ENCODE peak calls at places on chromosomes 3 and 15, in eight cellular contexts. L, J, I, Z, M, Y, V and F are unnamed samples.

GRCh38 chr3:43737001-43737440 is 46.3 kb downstream of the ABHD5 start:
- DNase-seq in V (no peak), Z (no peak), Y (no peak), I (no peak), L (no peak), M (no peak), J (no peak), F (no peak)

GRCh38 chr3:108223928-108224327 is 1.7 kb upstream of the IFT57 start:
- DNase-seq in M (no peak), J (no peak), Z (no peak), V (no peak), Y (no peak), I (peak; percentile 77), L (no peak), F (no peak)

GRCh38 chr3:156674911-156675743 is 737 bp downstream of the TIPARP start:
- DNase-seq in I (peak; percentile 70), Z (peak; percentile 86), V (no peak), L (no peak), M (peak; percentile 28), Y (peak; percentile 81), J (no peak), F (peak; percentile 73)

GRCh38 chr3:168047190-168047795 is 48.4 kb downstream of the GOLIM4 start:
- DNase-seq in J (peak; percentile 62), I (peak; percentile 88), M (no peak), L (peak; percentile 86), Y (no peak), V (peak; percentile 33), Z (no peak), F (no peak)

GRCh38 chr3:195394024-195394423 is 48.8 kb downstream of the ACAP2 start:
- DNase-seq in V (no peak), Y (no peak), I (no peak), M (no peak), Z (no peak), J (no peak), L (no peak), F (no peak)

GRCh38 chr3:14768881-14769280 is 49.9 kb upstream of the FGD5 start:
- DNase-seq in V (no peak), M (no peak), Y (no peak), Z (no peak), J (no peak), L (no peak), I (no peak), F (no peak)

GRCh38 chr15:31268911-31269784 is 57.5 kb upstream of the KLF13 start:
- DNase-seq in Z (no peak), V (no peak), M (no peak), L (no peak), I (no peak), J (no peak), Y (peak; percentile 56), F (no peak)

GRCh38 chr3:102737353-102737752 is 302.5 kb downstream of the ZPLD1 start:
- DNase-seq in Y (no peak), M (no peak), V (no peak), Z (no peak), L (no peak), J (no peak), I (no peak), F (no peak)

GRCh38 chr3:141384157-141384556 is 15.9 kb downstream of the ZBTB38 start:
- DNase-seq in I (no peak), L (no peak), M (no peak), J (no peak), Z (no peak), V (no peak), Y (no peak), F (no peak)

GRCh38 chr15:83106994-83107840 is at the start of gene TM6SF1:
- DNase-seq in J (no peak), I (no peak), Y (no peak), M (no peak), Z (peak; percentile 71), V (no peak), L (no peak), F (peak; percentile 15)

GRCh38 chr15:99441871-99442267 is 123.9 kb upstream of the MEF2A start:
- DNase-seq in L (no peak), Y (peak; percentile 62), V (no peak), I (no peak), J (no peak), Z (no peak), M (no peak), F (no peak)

GRCh38 chr15:82647045-82647834 is at the start of gene CPEB1:
- DNase-seq in J (peak; percentile 46), Y (peak; percentile 81), V (no peak), Z (peak; percentile 72), M (peak; percentile 7), I (peak; percentile 55), L (no peak), F (peak; percentile 26)

GRCh38 chr3:25372167-25372566 is 55.9 kb upstream of the RARB start:
- DNase-seq in Z (no peak), J (no peak), M (no peak), V (no peak), L (no peak), Y (no peak), I (peak; percentile 27), F (no peak)

GRCh38 chr3:195929452-195929851 is 21.1 kb upstream of the TNK2 start:
- DNase-seq in V (no peak), M (no peak), L (no peak), I (no peak), Y (no peak), Z (no peak), J (no peak), F (no peak)

GRCh38 chr15:45640610-45641009 is 5.8 kb downstream of the SQOR start:
- DNase-seq in Y (no peak), J (peak; percentile 90), M (no peak), L (peak; percentile 57), V (no peak), Z (no peak), I (peak; percentile 74), F (no peak)

GRCh38 chr3:51955893-51956770 is 951 bp downstream of the GPR62 start:
- DNase-seq in J (peak; percentile 43), I (peak; percentile 83), Y (peak; percentile 77), Z (peak; percentile 84), M (peak; percentile 27), V (no peak), L (no peak), F (peak; percentile 70)

GRCh38 chr3:18758047-18758704 is 333.0 kb upstream of the SATB1 start:
- DNase-seq in V (peak; percentile 91), M (no peak), L (peak; percentile 3), I (peak; percentile 57), Z (no peak), J (peak; percentile 1), Y (no peak), F (peak; percentile 16)

GRCh38 chr3:12227833-12228232 is 61.0 kb upstream of the PPARG start:
- DNase-seq in J (no peak), L (peak; percentile 98), Z (no peak), V (no peak), M (no peak), Y (no peak), I (peak; percentile 92), F (no peak)

GRCh38 chr3:37603722-37604121 is 258.0 kb upstream of the CTDSPL start:
- DNase-seq in I (no peak), V (no peak), Y (no peak), J (no peak), M (no peak), Z (no peak), L (no peak), F (no peak)

GRCh38 chr3:142863965-142864924 is 24.6 kb downstream of the PCOLCE2 start:
- DNase-seq in Y (no peak), J (no peak), V (no peak), I (no peak), Z (no peak), M (no peak), L (no peak), F (no peak)

GRCh38 chr15:89335289-89336041 is 841 bp upstream of the POLG start:
- DNase-seq in Y (no peak), Z (peak; percentile 63), J (no peak), L (peak; percentile 6), I (no peak), V (peak; percentile 52), M (peak; percentile 32), F (no peak)

GRCh38 chr3:127613406-127613805 is 15.2 kb downstream of the MCM2 start:
- DNase-seq in Y (no peak), V (no peak), L (no peak), I (no peak), J (no peak), Z (no peak), M (no peak), F (no peak)

GRCh38 chr3:192130534-192131132 is 596.7 kb downstream of the FGF12 start:
- DNase-seq in M (no peak), Z (no peak), L (peak; percentile 40), Y (peak; percentile 65), V (peak; percentile 25), I (peak; percentile 54), J (peak; percentile 36), F (no peak)

GRCh38 chr3:46824561-46824960 is 38.7 kb downstream of the MYL3 start:
- DNase-seq in V (no peak), Z (no peak), Y (no peak), I (no peak), M (no peak), L (no peak), J (no peak), F (no peak)

GRCh38 chr3:194140520-194141414 is 4.8 kb downstream of the HES1 start:
- DNase-seq in I (peak; percentile 73), V (no peak), J (peak; percentile 23), Z (peak; percentile 83), M (no peak), L (no peak), Y (peak; percentile 74), F (peak; percentile 76)

GRCh38 chr15:60554494-60554893 is 75.6 kb upstream of the ICE2 start:
- DNase-seq in I (no peak), Y (no peak), Z (no peak), V (no peak), M (no peak), J (no peak), L (no peak), F (no peak)